ENCODE peak calls at places on chromosomes 3 and 15, in four cellular contexts. One of them, this sample, is unnamed.

GRCh38 chr3:52327486-52328290 is 11.6 kb downstream of the DNAH1 start:
- DNase-seq in stimulated activated CD4-positive, alpha-beta T cell treated with anti-CD3 and anti-CD28 coated beads, Interleukin-15, amount 100 ng/mL, for 24 hours: no peak
- DNase-seq in NB4: no peak
- DNase-seq in progenitor cell of endocrine pancreas: no peak
- DNase-seq in this sample: no peak

GRCh38 chr15:69253156-69253555 is 45.6 kb upstream of the PAQR5 start:
- DNase-seq in progenitor cell of endocrine pancreas: no peak
- DNase-seq in stimulated activated CD4-positive, alpha-beta T cell treated with anti-CD3 and anti-CD28 coated beads, Interleukin-15, amount 100 ng/mL, for 24 hours: no peak
- DNase-seq in NB4: no peak
- DNase-seq in this sample: peak

GRCh38 chr15:45588199-45588910 is 1.2 kb downstream of the BLOC1S6 start:
- DNase-seq in progenitor cell of endocrine pancreas: no peak
- DNase-seq in NB4: peak
- DNase-seq in stimulated activated CD4-positive, alpha-beta T cell treated with anti-CD3 and anti-CD28 coated beads, Interleukin-15, amount 100 ng/mL, for 24 hours: no peak
- DNase-seq in this sample: peak

GRCh38 chr15:59680870-59681269 is 8.2 kb downstream of the BNIP2 start:
- DNase-seq in stimulated activated CD4-positive, alpha-beta T cell treated with anti-CD3 and anti-CD28 coated beads, Interleukin-15, amount 100 ng/mL, for 24 hours: no peak
- DNase-seq in NB4: no peak
- DNase-seq in progenitor cell of endocrine pancreas: no peak
- DNase-seq in this sample: no peak

GRCh38 chr3:43161684-43162512 is 56.0 kb upstream of the POMGNT2 start:
- DNase-seq in NB4: peak
- DNase-seq in stimulated activated CD4-positive, alpha-beta T cell treated with anti-CD3 and anti-CD28 coated beads, Interleukin-15, amount 100 ng/mL, for 24 hours: no peak
- DNase-seq in progenitor cell of endocrine pancreas: no peak
- DNase-seq in this sample: peak

GRCh38 chr3:130648293-130648692 is 98.3 kb downstream of the PIK3R4 start:
- DNase-seq in progenitor cell of endocrine pancreas: no peak
- DNase-seq in stimulated activated CD4-positive, alpha-beta T cell treated with anti-CD3 and anti-CD28 coated beads, Interleukin-15, amount 100 ng/mL, for 24 hours: no peak
- DNase-seq in NB4: no peak
- DNase-seq in this sample: no peak

GRCh38 chr3:102353148-102353547 is 81.7 kb upstream of the ZPLD1 start:
- DNase-seq in NB4: no peak
- DNase-seq in progenitor cell of endocrine pancreas: no peak
- DNase-seq in stimulated activated CD4-positive, alpha-beta T cell treated with anti-CD3 and anti-CD28 coated beads, Interleukin-15, amount 100 ng/mL, for 24 hours: no peak
- DNase-seq in this sample: no peak

GRCh38 chr3:153285194-153285641 is 123.2 kb downstream of the RAP2B start:
- DNase-seq in progenitor cell of endocrine pancreas: no peak
- DNase-seq in NB4: peak
- DNase-seq in stimulated activated CD4-positive, alpha-beta T cell treated with anti-CD3 and anti-CD28 coated beads, Interleukin-15, amount 100 ng/mL, for 24 hours: no peak
- DNase-seq in this sample: peak

GRCh38 chr15:90036806-90037509 is 35.8 kb downstream of the ZNF710 start:
- DNase-seq in NB4: no peak
- DNase-seq in stimulated activated CD4-positive, alpha-beta T cell treated with anti-CD3 and anti-CD28 coated beads, Interleukin-15, amount 100 ng/mL, for 24 hours: no peak
- DNase-seq in progenitor cell of endocrine pancreas: no peak
- DNase-seq in this sample: no peak

GRCh38 chr3:144045766-144046165 is 74.1 kb downstream of the DIPK2A start:
- DNase-seq in stimulated activated CD4-positive, alpha-beta T cell treated with anti-CD3 and anti-CD28 coated beads, Interleukin-15, amount 100 ng/mL, for 24 hours: no peak
- DNase-seq in progenitor cell of endocrine pancreas: no peak
- DNase-seq in NB4: no peak
- DNase-seq in this sample: no peak

GRCh38 chr3:187678869-187679268 is 8.7 kb upstream of the SST start:
- DNase-seq in progenitor cell of endocrine pancreas: peak
- DNase-seq in stimulated activated CD4-positive, alpha-beta T cell treated with anti-CD3 and anti-CD28 coated beads, Interleukin-15, amount 100 ng/mL, for 24 hours: peak
- DNase-seq in NB4: peak
- DNase-seq in this sample: peak

GRCh38 chr3:185200639-185201038 is 47.8 kb upstream of the C3orf70 start:
- DNase-seq in progenitor cell of endocrine pancreas: no peak
- DNase-seq in NB4: no peak
- DNase-seq in stimulated activated CD4-positive, alpha-beta T cell treated with anti-CD3 and anti-CD28 coated beads, Interleukin-15, amount 100 ng/mL, for 24 hours: no peak
- DNase-seq in this sample: no peak

GRCh38 chr3:157131861-157132260 is 28.1 kb downstream of the CCNL1 start:
- DNase-seq in NB4: no peak
- DNase-seq in stimulated activated CD4-positive, alpha-beta T cell treated with anti-CD3 and anti-CD28 coated beads, Interleukin-15, amount 100 ng/mL, for 24 hours: no peak
- DNase-seq in progenitor cell of endocrine pancreas: no peak
- DNase-seq in this sample: no peak

GRCh38 chr15:63834500-63835210 is 907 bp upstream of the HERC1 start:
- DNase-seq in stimulated activated CD4-positive, alpha-beta T cell treated with anti-CD3 and anti-CD28 coated beads, Interleukin-15, amount 100 ng/mL, for 24 hours: no peak
- DNase-seq in progenitor cell of endocrine pancreas: no peak
- DNase-seq in NB4: no peak
- DNase-seq in this sample: no peak

GRCh38 chr3:12903881-12904280 is 62.5 kb upstream of the RPL32 start:
- DNase-seq in NB4: no peak
- DNase-seq in stimulated activated CD4-positive, alpha-beta T cell treated with anti-CD3 and anti-CD28 coated beads, Interleukin-15, amount 100 ng/mL, for 24 hours: no peak
- DNase-seq in progenitor cell of endocrine pancreas: no peak
- DNase-seq in this sample: no peak

GRCh38 chr15:36330598-36330997 is 248.8 kb upstream of the CDIN1 start:
- DNase-seq in NB4: no peak
- DNase-seq in stimulated activated CD4-positive, alpha-beta T cell treated with anti-CD3 and anti-CD28 coated beads, Interleukin-15, amount 100 ng/mL, for 24 hours: no peak
- DNase-seq in progenitor cell of endocrine pancreas: no peak
- DNase-seq in this sample: no peak

GRCh38 chr3:32238027-32238815 is at the start of gene CMTM8:
- DNase-seq in stimulated activated CD4-positive, alpha-beta T cell treated with anti-CD3 and anti-CD28 coated beads, Interleukin-15, amount 100 ng/mL, for 24 hours: peak
- DNase-seq in NB4: peak
- DNase-seq in progenitor cell of endocrine pancreas: peak
- DNase-seq in this sample: peak

GRCh38 chr3:14478943-14479550 is 61.1 kb downstream of the GRIP2 start:
- DNase-seq in stimulated activated CD4-positive, alpha-beta T cell treated with anti-CD3 and anti-CD28 coated beads, Interleukin-15, amount 100 ng/mL, for 24 hours: no peak
- DNase-seq in NB4: no peak
- DNase-seq in progenitor cell of endocrine pancreas: no peak
- DNase-seq in this sample: no peak

GRCh38 chr15:72110355-72110754 is 7.6 kb downstream of the MYO9A start:
- DNase-seq in NB4: no peak
- DNase-seq in stimulated activated CD4-positive, alpha-beta T cell treated with anti-CD3 and anti-CD28 coated beads, Interleukin-15, amount 100 ng/mL, for 24 hours: no peak
- DNase-seq in progenitor cell of endocrine pancreas: no peak
- DNase-seq in this sample: no peak

GRCh38 chr3:169278667-169279066 is 384.8 kb downstream of the MECOM start:
- DNase-seq in progenitor cell of endocrine pancreas: no peak
- DNase-seq in NB4: no peak
- DNase-seq in stimulated activated CD4-positive, alpha-beta T cell treated with anti-CD3 and anti-CD28 coated beads, Interleukin-15, amount 100 ng/mL, for 24 hours: no peak
- DNase-seq in this sample: no peak

GRCh38 chr3:16825617-16826204 is 59.0 kb upstream of the PLCL2 start:
- DNase-seq in stimulated activated CD4-positive, alpha-beta T cell treated with anti-CD3 and anti-CD28 coated beads, Interleukin-15, amount 100 ng/mL, for 24 hours: no peak
- DNase-seq in progenitor cell of endocrine pancreas: no peak
- DNase-seq in NB4: no peak
- DNase-seq in this sample: no peak

GRCh38 chr3:188153949-188154757 is at the start of gene LPP:
- DNase-seq in NB4: peak
- DNase-seq in stimulated activated CD4-positive, alpha-beta T cell treated with anti-CD3 and anti-CD28 coated beads, Interleukin-15, amount 100 ng/mL, for 24 hours: peak
- DNase-seq in progenitor cell of endocrine pancreas: peak
- DNase-seq in this sample: peak

GRCh38 chr3:134298281-134298680 is 47.6 kb upstream of the RYK start:
- DNase-seq in NB4: no peak
- DNase-seq in stimulated activated CD4-positive, alpha-beta T cell treated with anti-CD3 and anti-CD28 coated beads, Interleukin-15, amount 100 ng/mL, for 24 hours: no peak
- DNase-seq in progenitor cell of endocrine pancreas: no peak
- DNase-seq in this sample: no peak

GRCh38 chr15:30928076-30928475 is 24.4 kb downstream of the FAN1 start:
- DNase-seq in NB4: no peak
- DNase-seq in progenitor cell of endocrine pancreas: no peak
- DNase-seq in stimulated activated CD4-positive, alpha-beta T cell treated with anti-CD3 and anti-CD28 coated beads, Interleukin-15, amount 100 ng/mL, for 24 hours: no peak
- DNase-seq in this sample: no peak

GRCh38 chr3:13217253-13217652 is 144.0 kb upstream of the IQSEC1 start:
- DNase-seq in progenitor cell of endocrine pancreas: no peak
- DNase-seq in stimulated activated CD4-positive, alpha-beta T cell treated with anti-CD3 and anti-CD28 coated beads, Interleukin-15, amount 100 ng/mL, for 24 hours: no peak
- DNase-seq in NB4: no peak
- DNase-seq in this sample: no peak

GRCh38 chr3:115330406-115330805 is 183.3 kb upstream of the ZBTB20 start:
- DNase-seq in progenitor cell of endocrine pancreas: no peak
- DNase-seq in NB4: no peak
- DNase-seq in stimulated activated CD4-positive, alpha-beta T cell treated with anti-CD3 and anti-CD28 coated beads, Interleukin-15, amount 100 ng/mL, for 24 hours: no peak
- DNase-seq in this sample: no peak

GRCh38 chr15:65869954-65870871 is 922 bp downstream of the RAB11A start:
- DNase-seq in progenitor cell of endocrine pancreas: peak
- DNase-seq in NB4: peak
- DNase-seq in stimulated activated CD4-positive, alpha-beta T cell treated with anti-CD3 and anti-CD28 coated beads, Interleukin-15, amount 100 ng/mL, for 24 hours: peak
- DNase-seq in this sample: peak

GRCh38 chr3:64594129-64594528 is 93.7 kb downstream of the ADAMTS9 start:
- DNase-seq in progenitor cell of endocrine pancreas: no peak
- DNase-seq in stimulated activated CD4-positive, alpha-beta T cell treated with anti-CD3 and anti-CD28 coated beads, Interleukin-15, amount 100 ng/mL, for 24 hours: no peak
- DNase-seq in NB4: no peak
- DNase-seq in this sample: no peak

GRCh38 chr15:67149859-67150824 is 84.7 kb downstream of the SMAD3 start:
- DNase-seq in progenitor cell of endocrine pancreas: no peak
- DNase-seq in NB4: peak
- DNase-seq in stimulated activated CD4-positive, alpha-beta T cell treated with anti-CD3 and anti-CD28 coated beads, Interleukin-15, amount 100 ng/mL, for 24 hours: peak
- DNase-seq in this sample: peak

GRCh38 chr3:198070871-198071270 is 110.9 kb downstream of the LMLN start:
- DNase-seq in progenitor cell of endocrine pancreas: no peak
- DNase-seq in stimulated activated CD4-positive, alpha-beta T cell treated with anti-CD3 and anti-CD28 coated beads, Interleukin-15, amount 100 ng/mL, for 24 hours: no peak
- DNase-seq in NB4: no peak
- DNase-seq in this sample: no peak

GRCh38 chr15:68313501-68314390 is 36.2 kb downstream of the FEM1B start:
- DNase-seq in progenitor cell of endocrine pancreas: peak
- DNase-seq in stimulated activated CD4-positive, alpha-beta T cell treated with anti-CD3 and anti-CD28 coated beads, Interleukin-15, amount 100 ng/mL, for 24 hours: no peak
- DNase-seq in NB4: no peak
- DNase-seq in this sample: no peak

GRCh38 chr3:186277268-186277909 is 84.6 kb downstream of the DGKG start:
- DNase-seq in stimulated activated CD4-positive, alpha-beta T cell treated with anti-CD3 and anti-CD28 coated beads, Interleukin-15, amount 100 ng/mL, for 24 hours: no peak
- DNase-seq in progenitor cell of endocrine pancreas: no peak
- DNase-seq in NB4: no peak
- DNase-seq in this sample: peak

GRCh38 chr15:61936528-61937195 is 123.6 kb downstream of the VPS13C start:
- DNase-seq in NB4: no peak
- DNase-seq in stimulated activated CD4-positive, alpha-beta T cell treated with anti-CD3 and anti-CD28 coated beads, Interleukin-15, amount 100 ng/mL, for 24 hours: no peak
- DNase-seq in progenitor cell of endocrine pancreas: no peak
- DNase-seq in this sample: no peak

GRCh38 chr15:41513282-41514227 is at the start of gene LTK:
- DNase-seq in stimulated activated CD4-positive, alpha-beta T cell treated with anti-CD3 and anti-CD28 coated beads, Interleukin-15, amount 100 ng/mL, for 24 hours: peak
- DNase-seq in progenitor cell of endocrine pancreas: no peak
- DNase-seq in NB4: peak
- DNase-seq in this sample: peak

GRCh38 chr3:24521306-24522154 is 26.9 kb upstream of the THRB start:
- DNase-seq in NB4: no peak
- DNase-seq in stimulated activated CD4-positive, alpha-beta T cell treated with anti-CD3 and anti-CD28 coated beads, Interleukin-15, amount 100 ng/mL, for 24 hours: no peak
- DNase-seq in progenitor cell of endocrine pancreas: peak
- DNase-seq in this sample: peak

GRCh38 chr3:194396897-194397756 is 1.9 kb downstream of the GP5 start:
- DNase-seq in NB4: peak
- DNase-seq in progenitor cell of endocrine pancreas: no peak
- DNase-seq in stimulated activated CD4-positive, alpha-beta T cell treated with anti-CD3 and anti-CD28 coated beads, Interleukin-15, amount 100 ng/mL, for 24 hours: peak
- DNase-seq in this sample: no peak

GRCh38 chr15:89967892-89968291 is 33.2 kb upstream of the ZNF710 start:
- DNase-seq in NB4: no peak
- DNase-seq in progenitor cell of endocrine pancreas: no peak
- DNase-seq in stimulated activated CD4-positive, alpha-beta T cell treated with anti-CD3 and anti-CD28 coated beads, Interleukin-15, amount 100 ng/mL, for 24 hours: no peak
- DNase-seq in this sample: no peak

GRCh38 chr15:80891006-80891405 is 98.6 kb downstream of the MESD start:
- DNase-seq in stimulated activated CD4-positive, alpha-beta T cell treated with anti-CD3 and anti-CD28 coated beads, Interleukin-15, amount 100 ng/mL, for 24 hours: no peak
- DNase-seq in NB4: no peak
- DNase-seq in progenitor cell of endocrine pancreas: no peak
- DNase-seq in this sample: no peak

This sample was measured in hepatocyte.